ENCODE peak calls at places on chromosome 5, in nine cellular contexts. H, J, X, Y, V, F, C, B and O are unnamed samples.

GRCh38 chr5:32076699-32077695 is 97.1 kb downstream of the GOLPH3 start:
- DNase-seq in Y (no peak), X (peak), V (peak), B (peak), J (peak), C (peak), H (peak), F (peak), O (peak)

GRCh38 chr5:10030219-10030831 is 219.4 kb downstream of the ATPSCKMT start:
- DNase-seq in V (peak), B (no peak), C (peak), J (no peak), F (no peak), X (peak), H (peak), Y (peak), O (no peak)

GRCh38 chr5:178180141-178180863 is 6.9 kb downstream of the GMCL2 start:
- DNase-seq in F (no peak), Y (no peak), H (no peak), C (no peak), B (no peak), J (no peak), V (peak), X (no peak), O (no peak)

GRCh38 chr5:53418844-53419243 is 61.6 kb upstream of the FST start:
- DNase-seq in J (peak), Y (no peak), V (no peak), H (peak), C (no peak), F (no peak), B (no peak), X (no peak), O (no peak)

GRCh38 chr5:119036101-119036762 is 34.7 kb upstream of the DMXL1 start:
- DNase-seq in V (no peak), H (peak), B (no peak), X (peak), F (no peak), Y (no peak), C (no peak), J (peak), O (no peak)

GRCh38 chr5:170986598-170986997 is 124.8 kb downstream of the RANBP17 start:
- DNase-seq in Y (no peak), X (no peak), F (no peak), V (no peak), J (peak), B (no peak), C (no peak), H (peak), O (no peak)

GRCh38 chr5:138649316-138649720 is 74.1 kb upstream of the HSPA9 start:
- DNase-seq in B (peak), F (no peak), Y (no peak), J (no peak), V (peak), C (peak), X (no peak), H (no peak), O (peak)

GRCh38 chr5:83368317-83368716 is 103.2 kb upstream of the VCAN start:
- DNase-seq in X (peak), C (no peak), V (no peak), J (peak), H (peak), B (no peak), Y (no peak), F (no peak), O (no peak)

GRCh38 chr5:24059006-24059405 is 551.6 kb downstream of the PRDM9 start:
- DNase-seq in F (no peak), B (no peak), V (no peak), H (peak), C (no peak), X (no peak), Y (no peak), J (no peak), O (no peak)

GRCh38 chr5:84274585-84275468 is 109.9 kb downstream of the EDIL3 start:
- DNase-seq in Y (no peak), H (peak), B (peak), F (no peak), C (peak), V (peak), X (peak), J (no peak), O (peak)

GRCh38 chr5:159459951-159460538 is 129.8 kb upstream of the IL12B start:
- DNase-seq in J (no peak), H (peak), C (no peak), X (no peak), Y (no peak), V (no peak), F (no peak), B (no peak), O (no peak)

GRCh38 chr5:24649531-24649930 is 4.8 kb upstream of the CDH10 start:
- DNase-seq in J (no peak), F (no peak), Y (no peak), V (no peak), H (no peak), X (no peak), C (no peak), B (no peak), O (no peak)

GRCh38 chr5:157107508-157107907 is 1.3 kb downstream of the HAVCR2 start:
- DNase-seq in H (no peak), F (no peak), C (no peak), X (no peak), B (no peak), J (no peak), V (no peak), Y (no peak), O (no peak)

GRCh38 chr5:40605295-40605958 is 74.3 kb upstream of the PTGER4 start:
- DNase-seq in J (no peak), Y (no peak), H (peak), C (no peak), B (no peak), X (no peak), V (no peak), F (no peak), O (no peak)

GRCh38 chr5:90655423-90655822 is 96.8 kb downstream of the ADGRV1 start:
- DNase-seq in F (no peak), C (no peak), J (no peak), Y (no peak), H (no peak), B (no peak), V (no peak), X (no peak), O (no peak)

GRCh38 chr5:136802382-136802781 is 437.0 kb upstream of the TRPC7 start:
- DNase-seq in X (no peak), V (peak), J (no peak), C (no peak), Y (no peak), H (peak), F (no peak), B (peak), O (no peak)

GRCh38 chr5:1735320-1735970 is 64.2 kb downstream of the MRPL36 start:
- DNase-seq in C (peak), J (no peak), X (no peak), Y (no peak), B (no peak), F (peak), H (no peak), V (no peak), O (no peak)

GRCh38 chr5:148972958-148973357 is 89.9 kb downstream of the SH3TC2 start:
- DNase-seq in X (peak), H (peak), C (no peak), V (no peak), J (peak), B (no peak), F (no peak), Y (peak), O (no peak)

GRCh38 chr5:91166040-91166807 is 216.9 kb downstream of the ARRDC3 start:
- DNase-seq in V (no peak), J (no peak), F (no peak), X (no peak), C (no peak), B (no peak), H (peak), Y (no peak), O (no peak)

GRCh38 chr5:43711496-43711895 is 108.5 kb downstream of the NNT start:
- DNase-seq in H (peak), F (no peak), X (peak), V (no peak), J (no peak), C (no peak), Y (no peak), B (no peak), O (no peak)

GRCh38 chr5:53991942-53992341 is 318.4 kb downstream of the ARL15 start:
- DNase-seq in H (no peak), F (no peak), C (no peak), B (no peak), J (no peak), X (no peak), Y (no peak), V (peak), O (no peak)

GRCh38 chr5:139804800-139805397 is 9.3 kb downstream of the PSD2 start:
- DNase-seq in X (no peak), V (no peak), Y (no peak), B (no peak), H (no peak), J (no peak), C (no peak), F (no peak), O (no peak)

DNA sequence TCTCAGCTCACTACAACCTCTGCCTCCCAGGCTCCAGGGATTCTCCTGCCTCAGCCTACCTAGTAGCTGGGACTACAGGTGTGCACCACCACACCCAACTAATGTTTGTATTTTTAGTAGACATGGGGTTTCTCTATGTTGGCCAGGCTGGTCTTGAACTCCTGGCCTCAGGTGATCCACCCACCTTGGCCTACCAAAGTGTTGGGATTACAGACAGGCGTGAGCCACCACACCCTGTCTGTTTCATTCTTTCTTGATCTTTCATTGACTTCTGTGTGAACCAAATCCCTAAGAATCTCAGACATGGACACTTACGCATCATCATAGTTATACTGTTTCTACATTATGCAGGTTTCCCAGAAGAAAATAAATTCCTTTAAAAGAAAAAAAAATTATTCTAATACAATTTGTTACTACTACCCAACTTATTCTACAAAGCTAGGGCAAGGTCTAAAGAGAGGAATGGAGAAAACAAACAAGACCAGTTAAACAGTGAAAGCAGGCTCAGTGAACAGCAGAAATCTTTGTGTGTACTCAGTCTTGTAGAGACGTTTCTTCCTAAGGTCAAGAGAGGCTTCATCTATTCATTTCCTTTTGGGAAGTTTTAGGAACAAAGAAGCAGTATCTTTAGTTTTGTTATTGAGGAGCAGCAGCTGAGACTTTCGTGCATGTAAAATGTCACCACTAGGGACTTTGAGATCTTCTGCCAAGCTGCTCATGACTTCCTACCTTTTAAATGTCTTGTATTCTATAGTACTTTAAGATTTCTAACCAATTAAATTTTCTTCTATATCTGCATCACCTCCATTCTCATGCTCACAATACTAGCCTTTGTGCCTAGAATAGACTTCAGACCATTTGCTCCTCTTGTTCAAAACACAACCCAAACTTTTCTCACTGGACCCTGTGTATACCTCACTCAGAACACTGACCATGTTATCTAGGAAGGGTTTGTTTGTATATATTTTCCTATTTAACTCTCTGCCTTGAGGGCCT is 5.6 kb upstream of the HMGCR start:
- DNase-seq in Y (no peak), B (no peak), X (no peak), F (no peak), H (no peak), C (no peak), V (peak), J (no peak), O (no peak)
- TF ChIP-seq CTCF in Y (no peak), B (no peak), X (peak), F (no peak), H (no peak), C (no peak), V (peak), J (no peak), O (peak)

GRCh38 chr5:174316326-174316725 is 270.8 kb downstream of the NSG2 start:
- DNase-seq in B (no peak), F (peak), V (no peak), H (no peak), C (no peak), Y (no peak), X (no peak), J (no peak), O (no peak)

GRCh38 chr5:174318578-174318977 is 273.1 kb downstream of the NSG2 start:
- DNase-seq in H (no peak), C (no peak), J (no peak), X (no peak), Y (no peak), B (no peak), V (no peak), F (no peak), O (no peak)

GRCh38 chr5:174315871-174316270 is 270.4 kb downstream of the NSG2 start:
- DNase-seq in H (no peak), J (no peak), B (no peak), Y (no peak), V (no peak), C (no peak), X (no peak), F (peak), O (no peak)

GRCh38 chr5:174315471-174315870 is 270.0 kb downstream of the NSG2 start:
- DNase-seq in B (no peak), H (no peak), J (no peak), V (no peak), X (no peak), Y (no peak), C (no peak), F (peak), O (no peak)

DNA sequence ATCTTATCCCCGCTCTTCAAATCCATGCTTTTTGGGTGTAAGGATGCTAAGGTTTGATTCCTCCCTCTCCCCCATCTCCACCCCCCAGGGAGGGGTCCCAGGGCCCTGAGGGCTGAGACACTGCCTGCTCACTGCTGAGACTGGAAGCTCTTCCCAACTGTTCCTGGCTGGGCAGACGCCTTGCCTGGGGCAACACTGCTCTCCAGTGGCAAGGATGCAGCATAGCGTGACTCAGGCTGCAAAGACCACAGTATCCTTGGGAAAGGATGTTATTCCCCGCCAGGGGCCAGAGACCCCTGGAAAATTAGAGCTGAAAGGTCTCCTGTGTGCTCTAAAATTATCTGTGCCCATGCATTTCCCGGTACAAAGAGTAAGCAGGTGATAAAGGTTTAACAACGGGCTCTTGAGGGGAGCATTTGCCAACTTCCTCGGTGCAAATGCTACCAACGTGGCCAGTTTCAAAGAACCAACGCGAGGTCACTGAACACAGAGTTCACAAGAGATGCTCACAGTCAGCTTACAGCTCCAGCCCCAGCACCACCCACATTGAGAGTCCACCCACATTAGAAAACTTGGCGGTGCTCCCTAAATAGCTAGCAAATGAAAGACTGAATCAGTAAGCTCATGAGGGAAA is 271.9 kb downstream of the NSG2 start:
- DNase-seq in F (peak), J (no peak), B (peak), C (peak), H (peak), V (peak), Y (no peak), X (no peak), O (peak)
- TF ChIP-seq CTCF in F (peak), J (peak), B (peak), C (peak), H (peak), V (peak), Y (peak), X (peak), O (peak)

GRCh38 chr5:55853818-55854217 is 2.7 kb downstream of the IL31RA start:
- DNase-seq in F (no peak), J (peak), Y (no peak), H (peak), B (no peak), C (no peak), V (no peak), X (no peak), O (no peak)

GRCh38 chr5:55853271-55853670 is 2.1 kb downstream of the IL31RA start:
- DNase-seq in Y (no peak), X (no peak), J (no peak), H (peak), V (no peak), F (no peak), C (no peak), B (no peak), O (no peak)

GRCh38 chr5:55856511-55857246 is 5.5 kb downstream of the IL31RA start:
- DNase-seq in V (no peak), X (no peak), J (no peak), H (no peak), C (no peak), Y (no peak), B (no peak), F (no peak), O (no peak)

GRCh38 chr5:55857247-55857640 is 6.1 kb downstream of the IL31RA start:
- DNase-seq in J (no peak), H (peak), C (no peak), B (no peak), F (no peak), X (no peak), Y (no peak), V (no peak), O (no peak)

DNA sequence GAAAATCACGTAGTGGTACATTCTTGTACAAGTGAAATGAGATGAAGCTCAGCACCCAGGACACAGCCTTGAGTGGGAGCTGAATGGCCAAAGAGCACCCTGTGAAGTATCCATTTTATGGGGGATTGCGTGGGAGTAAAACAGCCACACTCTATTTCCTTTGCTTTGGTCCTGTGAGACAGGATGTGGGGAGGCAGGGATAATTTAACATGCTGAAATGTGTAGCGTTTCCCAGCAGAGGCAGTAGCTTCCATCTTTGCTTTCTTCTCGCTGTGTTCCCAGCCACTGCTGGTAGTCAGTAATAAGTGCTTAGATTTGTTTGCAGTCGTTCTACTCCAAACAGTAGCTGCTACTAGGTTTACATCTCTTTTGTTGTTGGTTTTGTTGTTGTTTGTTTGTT is 4.4 kb downstream of the IL31RA start:
- DNase-seq in H (peak), C (no peak), Y (no peak), B (no peak), F (no peak), X (no peak), V (peak), J (no peak), O (no peak)
- TF ChIP-seq CTCF in H (peak), C (no peak), Y (no peak), B (no peak), F (no peak), X (no peak), V (no peak), J (no peak), O (no peak)

DNA sequence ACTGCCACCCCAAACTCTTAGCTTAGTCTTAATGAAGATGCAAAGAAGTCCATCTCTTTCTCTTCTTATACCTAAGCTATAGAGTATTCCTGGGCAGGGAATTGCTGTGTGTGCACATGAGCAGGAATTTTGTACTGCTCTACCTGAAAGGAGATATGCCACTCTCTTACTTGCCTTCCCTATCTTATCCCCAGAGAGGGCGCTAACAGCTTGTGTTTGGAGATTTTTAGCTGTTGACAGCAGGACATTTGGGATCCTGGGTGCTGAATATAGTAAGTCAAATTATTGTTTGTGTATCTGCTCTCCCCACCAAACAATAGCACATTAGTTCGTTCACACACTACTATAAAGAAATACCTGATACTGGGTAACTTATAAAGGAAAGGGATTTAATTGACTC is 159.5 kb downstream of the GABRG2 start:
- DNase-seq in C (no peak), V (peak), B (no peak), F (no peak), Y (no peak), H (no peak), X (no peak), J (no peak), O (no peak)
- TF ChIP-seq CTCF in C (no peak), V (peak), B (no peak), F (no peak), Y (no peak), H (no peak), X (peak), J (no peak), O (no peak)

GRCh38 chr5:13278148-13278547 is 666.3 kb downstream of the DNAH5 start:
- DNase-seq in Y (no peak), H (no peak), X (no peak), J (no peak), V (peak), B (no peak), F (no peak), C (no peak), O (no peak)
- TF ChIP-seq CTCF in Y (no peak), H (peak), X (peak), J (peak), V (peak), B (no peak), F (no peak), C (peak), O (peak)

GRCh38 chr5:60958712-60959111 is 13.7 kb downstream of the NDUFAF2 start:
- DNase-seq in F (no peak), J (no peak), X (no peak), C (no peak), Y (no peak), B (no peak), H (no peak), V (no peak), O (no peak)

GRCh38 chr5:60961685-60962084 is 16.7 kb downstream of the NDUFAF2 start:
- DNase-seq in H (peak), Y (no peak), X (no peak), V (no peak), J (no peak), F (no peak), C (no peak), B (no peak), O (no peak)

GRCh38 chr5:60958088-60958487 is 13.1 kb downstream of the NDUFAF2 start:
- DNase-seq in X (no peak), V (no peak), J (no peak), H (no peak), Y (no peak), F (no peak), B (no peak), C (no peak), O (no peak)

GRCh38 chr5:60960591-60960990 is 15.6 kb downstream of the NDUFAF2 start:
- DNase-seq in V (peak), C (no peak), Y (no peak), F (no peak), B (no peak), J (no peak), H (peak), X (peak), O (no peak)

DNA sequence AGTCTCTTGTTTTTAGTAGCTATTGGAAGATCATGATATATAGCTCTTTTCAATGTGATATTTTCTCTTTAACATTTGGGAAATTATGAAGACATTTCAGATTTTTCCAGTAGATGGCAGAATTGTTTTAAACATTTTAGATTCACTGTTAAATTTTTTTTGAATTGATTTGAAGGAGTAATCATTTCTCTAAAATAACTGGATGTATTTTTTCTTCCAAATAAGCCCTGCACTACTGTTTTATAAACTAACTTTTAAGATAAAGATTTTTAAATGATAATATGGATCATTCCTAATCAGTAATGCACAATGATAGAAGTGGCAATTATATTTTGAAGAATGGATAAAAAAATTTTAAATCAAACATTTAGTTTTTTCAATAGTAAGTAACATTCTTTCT is 14.2 kb downstream of the NDUFAF2 start:
- DNase-seq in F (no peak), X (peak), V (no peak), C (no peak), Y (no peak), H (peak), J (no peak), B (no peak), O (no peak)
- TF ChIP-seq CTCF in F (no peak), X (no peak), V (peak), C (no peak), Y (no peak), H (peak), J (no peak), B (peak), O (no peak)